ENCODE peak calls at places on chromosome 21, in five cellular contexts. U is CD8-positive, alpha-beta T cell; T is gastroesophageal sphincter; W is esophagus mucosa; S is GM23338. G is an unnamed sample.

GRCh38 chr21:18161841-18162240 is 82.8 kb upstream of the CHODL start:
- ATAC-seq in U (no peak), W (no peak), S (no peak), T (no peak), G (no peak)

GRCh38 chr21:42400525-42400924 is 3.2 kb upstream of the UBASH3A start:
- ATAC-seq in S (no peak), W (no peak), U (no peak), T (no peak), G (peak)

GRCh38 chr21:26748066-26748465 is 97.1 kb downstream of the ADAMTS1 start:
- ATAC-seq in S (no peak), T (no peak), U (no peak), W (no peak), G (no peak)

GRCh38 chr21:15138475-15138874 is 73.7 kb upstream of the NRIP1 start:
- ATAC-seq in W (no peak), T (no peak), S (no peak), U (no peak), G (no peak)

GRCh38 chr21:41565550-41565949 is 57.6 kb upstream of the TMPRSS2 start:
- ATAC-seq in S (no peak), T (no peak), U (no peak), W (no peak), G (no peak)

GRCh38 chr21:25912402-25912746 is 177.6 kb downstream of the GABPA start:
- ATAC-seq in T (peak), U (no peak), S (no peak), W (no peak), G (no peak)

GRCh38 chr21:25457411-25457810 is 149.9 kb downstream of the MRPL39 start:
- ATAC-seq in U (peak), S (no peak), T (no peak), W (peak), G (peak)

GRCh38 chr21:46480466-46480865 is 21.8 kb downstream of the DIP2A start:
- ATAC-seq in T (no peak), W (no peak), U (no peak), S (no peak), G (no peak)

GRCh38 chr21:38628426-38628825 is 130.1 kb upstream of the ERG start:
- ATAC-seq in U (no peak), S (peak), W (no peak), T (no peak), G (no peak)

GRCh38 chr21:45098867-45099266 is 24.5 kb downstream of the ADARB1 start:
- ATAC-seq in T (no peak), U (no peak), W (no peak), S (peak), G (no peak)

GRCh38 chr21:39669976-39670671 is 57.4 kb downstream of the B3GALT5 start:
- ATAC-seq in T (no peak), S (no peak), W (no peak), U (no peak), G (no peak)

GRCh38 chr21:45253180-45253579 is 34.5 kb downstream of the POFUT2 start:
- ATAC-seq in W (no peak), S (no peak), U (no peak), T (no peak), G (no peak)

G was measured in activated T-helper 17 cell treated with anti-CD3 and anti-CD28 coated beads, Interleukin-2, amount 50 U/mL, for 72 hours.